ENCODE peak calls at places on chromosomes 3 and 15, in six cellular contexts. U is kidney, T is SK-N-SH, I is keratinocyte, Z is astrocyte, V is endothelial cell of umbilical vein. Q is an unnamed sample.

GRCh38 chr15:64640146-64640868 is 135.1 kb downstream of the RBPMS2 start:
- DNase-seq in U (no peak), T (no peak), I (no peak), Z (peak; percentile 26), V (no peak), Q (no peak)

GRCh38 chr3:5699811-5700210 is 512.3 kb downstream of the EDEM1 start:
- DNase-seq in U (no peak), T (no peak), I (no peak), Z (no peak), V (no peak), Q (no peak)

GRCh38 chr3:41117398-41117870 is 81.9 kb upstream of the CTNNB1 start:
- DNase-seq in U (peak; percentile 96), T (no peak), I (peak; percentile 84), Z (peak; percentile 97), V (peak; percentile 89), Q (peak; percentile 91)

GRCh38 chr3:9769426-9770275 is at the start of gene CAMK1:
- DNase-seq in U (peak; percentile 95), T (peak; percentile 92), I (no peak), Z (peak; percentile 50), V (peak; percentile 75), Q (peak; percentile 88)

GRCh38 chr15:78177447-78177873 is 28.3 kb downstream of the IDH3A start:
- DNase-seq in U (no peak), T (peak; percentile 78), I (no peak), Z (no peak), V (peak; percentile 26), Q (peak; percentile 44)

GRCh38 chr3:69998759-69999158 is 774 bp upstream of the SAMMSON start:
- DNase-seq in U (no peak), T (no peak), I (no peak), Z (no peak), V (no peak), Q (no peak)

GRCh38 chr3:41334426-41334825 is 135.1 kb downstream of the CTNNB1 start:
- DNase-seq in U (no peak), T (no peak), I (no peak), Z (no peak), V (no peak), Q (no peak)

GRCh38 chr3:82824491-82824890 is 1063.0 kb upstream of the GBE1 start:
- DNase-seq in U (no peak), T (no peak), I (no peak), Z (peak; percentile 51), V (no peak), Q (no peak)

GRCh38 chr3:19543212-19543841 is 390.7 kb downstream of the EFHB start:
- DNase-seq in U (no peak), T (peak; percentile 24), I (no peak), Z (no peak), V (no peak), Q (no peak)

GRCh38 chr3:69565316-69565715 is 173.9 kb upstream of the MITF start:
- DNase-seq in U (no peak), T (no peak), I (no peak), Z (no peak), V (no peak), Q (no peak)

GRCh38 chr3:66267031-66267430 is 46.2 kb downstream of the SLC25A26 start:
- DNase-seq in U (no peak), T (no peak), I (no peak), Z (no peak), V (no peak), Q (no peak)

GRCh38 chr3:41274944-41275668 is 75.8 kb downstream of the CTNNB1 start:
- DNase-seq in U (no peak), T (no peak), I (no peak), Z (peak; percentile 44), V (no peak), Q (no peak)

GRCh38 chr3:94132777-94133176 is 69.9 kb downstream of the NSUN3 start:
- DNase-seq in U (no peak), T (no peak), I (peak; percentile 23), Z (no peak), V (no peak), Q (no peak)

GRCh38 chr3:168865022-168865551 is 769.4 kb upstream of the GOLIM4 start:
- DNase-seq in U (no peak), T (peak; percentile 3), I (no peak), Z (no peak), V (peak; percentile 71), Q (no peak)

GRCh38 chr3:11156026-11156410 is 1.7 kb downstream of the HRH1 start:
- DNase-seq in U (no peak), T (no peak), I (no peak), Z (no peak), V (no peak), Q (no peak)

GRCh38 chr3:183220828-183221227 is 32.2 kb upstream of the B3GNT5 start:
- DNase-seq in U (no peak), T (no peak), I (peak; percentile 28), Z (no peak), V (no peak), Q (no peak)

GRCh38 chr3:196740476-196741400 is 1.1 kb downstream of the PAK2 start:
- DNase-seq in U (no peak), T (peak; percentile 57), I (no peak), Z (peak; percentile 48), V (peak; percentile 68), Q (peak; percentile 17)

GRCh38 chr3:161462138-161462537 is 34.5 kb upstream of the OTOL1 start:
- DNase-seq in U (no peak), T (no peak), I (no peak), Z (no peak), V (no peak), Q (no peak)

GRCh38 chr15:96551196-96551595 is 220.7 kb downstream of the NR2F2 start:
- DNase-seq in U (no peak), T (no peak), I (no peak), Z (no peak), V (no peak), Q (no peak)

GRCh38 chr3:85737846-85738245 is 779.1 kb downstream of the CADM2 start:
- DNase-seq in U (no peak), T (no peak), I (no peak), Z (peak; percentile 68), V (no peak), Q (no peak)

GRCh38 chr3:60392501-60392900 is 858.8 kb downstream of the FHIT start:
- DNase-seq in U (no peak), T (no peak), I (no peak), Z (no peak), V (no peak), Q (no peak)

GRCh38 chr3:178022599-178022998 is 513.6 kb upstream of the KCNMB2 start:
- DNase-seq in U (no peak), T (no peak), I (no peak), Z (peak; percentile 16), V (no peak), Q (no peak)

DNA sequence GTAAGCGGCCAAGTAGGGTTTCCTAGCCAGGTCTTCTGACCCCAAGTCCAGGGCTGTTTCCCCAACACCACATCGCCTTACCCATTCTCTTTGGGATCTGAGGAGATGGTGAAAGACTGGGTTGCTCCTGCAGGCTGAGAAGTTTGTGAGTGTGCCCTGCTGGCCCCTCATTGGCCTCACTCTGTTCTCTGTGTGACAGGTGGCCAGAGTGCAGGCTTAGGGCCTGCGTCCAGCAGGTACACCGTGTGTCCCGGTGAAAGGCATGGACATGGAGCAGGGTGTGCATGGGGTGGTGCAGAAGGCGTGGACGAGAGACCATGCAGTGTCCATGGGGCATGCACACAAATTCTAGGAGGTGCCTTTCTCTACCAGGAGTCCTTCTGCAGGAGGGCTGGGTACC is 91.3 kb downstream of the DGKG start:
- DNase-seq in U (no peak), T (no peak), I (no peak), Z (no peak), V (no peak), Q (no peak)
- TF ChIP-seq CTCF in U (no peak), T (no peak), I (no peak), Z (no peak), V (no peak), Q (no peak)

GRCh38 chr15:44715797-44716334 is 4.5 kb downstream of the B2M start:
- DNase-seq in U (no peak), T (no peak), I (no peak), Z (no peak), V (no peak), Q (no peak)
- H3K4me1 ChIP-seq in U (peaks cover 3% of the 10 kb centered on the region), T (no peaks in the 10 kb centered on the region), I (peaks cover 9% of the 10 kb centered on the region), Z (peaks cover 9% of the 10 kb centered on the region), V (no peaks in the 10 kb centered on the region), Q (peaks cover 79% of the 10 kb centered on the region)

GRCh38 chr3:160259589-160259988 is 34.4 kb downstream of the C3orf80 start:
- DNase-seq in U (no peak), T (no peak), I (no peak), Z (peak; percentile 14), V (no peak), Q (no peak)

GRCh38 chr3:160253298-160253697 is 28.1 kb downstream of the C3orf80 start:
- DNase-seq in U (no peak), T (no peak), I (no peak), Z (no peak), V (no peak), Q (no peak)

GRCh38 chr3:160260587-160261270 is 35.5 kb downstream of the C3orf80 start:
- DNase-seq in U (no peak), T (no peak), I (no peak), Z (no peak), V (no peak), Q (no peak)

DNA sequence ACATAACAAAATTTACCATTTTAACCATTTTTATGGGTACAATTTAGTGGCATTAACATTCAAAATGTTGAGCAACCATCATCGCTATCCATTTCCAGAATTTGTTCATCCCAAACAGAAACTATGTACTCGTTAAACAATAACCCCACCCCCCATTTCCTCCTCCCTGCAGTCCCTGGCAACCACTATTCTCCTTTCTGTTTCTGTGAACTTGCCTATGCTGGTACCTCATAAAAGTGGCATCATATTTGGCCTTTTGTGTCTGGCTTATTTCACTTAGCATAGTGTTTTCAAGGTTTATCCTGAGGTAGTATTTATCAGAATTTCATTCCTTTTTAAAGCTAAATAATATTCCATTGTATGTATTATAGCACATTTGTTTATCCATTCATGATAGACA is 32.4 kb downstream of the C3orf80 start:
- DNase-seq in U (no peak), T (no peak), I (no peak), Z (no peak), V (no peak), Q (no peak)
- H3K27ac ChIP-seq in U (no peak overlapping the region), T (no peak overlapping the region), I (no peak overlapping the region), Z (no peak overlapping the region), V (no peak overlapping the region), Q (no peak overlapping the region)

DNA sequence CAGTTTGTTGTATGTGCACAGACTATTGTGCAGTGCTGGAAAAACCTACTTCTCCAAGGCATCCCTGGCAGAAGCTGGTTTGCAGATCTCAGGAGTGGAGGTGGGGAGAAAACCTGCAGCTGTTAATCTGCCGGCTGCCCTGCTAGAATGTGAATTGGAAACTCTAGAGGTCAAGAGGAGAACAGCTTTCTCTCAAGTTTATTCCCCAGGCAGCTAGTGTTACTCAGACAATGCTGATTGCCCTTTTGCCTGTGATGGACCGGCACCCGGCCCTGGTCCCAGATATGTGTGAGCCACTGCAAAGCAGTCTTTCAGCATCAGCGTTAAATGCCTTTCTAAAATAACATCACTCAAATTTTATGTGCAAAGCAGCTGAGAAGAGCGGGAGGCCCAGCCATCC is 129.7 kb upstream of the TPM1 start:
- DNase-seq in U (no peak), T (no peak), I (no peak), Z (no peak), V (no peak), Q (no peak)
- TF ChIP-seq CTCF in U (no peak), T (peak; percentile 24), I (no peak), Z (peak; percentile 2), V (no peak), Q (peak; percentile 22)

DNA sequence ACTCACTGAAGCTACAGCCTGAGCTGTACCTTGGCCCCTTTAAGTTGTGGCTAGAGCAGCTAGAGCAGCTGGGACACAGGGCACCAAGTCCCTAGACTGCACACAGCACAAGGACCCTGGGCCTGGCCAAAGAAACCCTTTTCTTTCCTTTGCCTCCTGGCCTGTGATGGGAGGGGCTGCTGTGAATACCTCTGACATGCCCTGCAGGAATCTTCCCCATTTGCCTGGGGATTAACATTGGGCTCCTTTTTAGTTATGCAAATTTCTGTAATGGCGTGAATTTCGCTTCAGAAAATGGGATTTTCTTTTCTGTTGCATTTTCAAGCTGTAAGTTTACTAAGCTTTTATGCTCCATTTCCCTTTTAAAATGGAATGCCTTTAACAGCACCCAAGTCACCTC is 611.2 kb upstream of the ARPP21 start:
- DNase-seq in U (no peak), T (no peak), I (no peak), Z (no peak), V (no peak), Q (no peak)
- H3K4me1 ChIP-seq in U (no peaks in the 10 kb centered on the region), T (no peaks in the 10 kb centered on the region), I (no peaks in the 10 kb centered on the region), Z (no peaks in the 10 kb centered on the region), V (no peaks in the 10 kb centered on the region), Q (no peaks in the 10 kb centered on the region)

Q was measured in left ventricle myocardium inferior.